ENCODE peak calls at places on chromosomes 11 and 22, in eight cellular contexts. U is heart left ventricle, Y is dorsolateral prefrontal cortex, P is ovary, A is kidney, W is left lung, M is mucosa of descending colon, H is fibroblast of lung. R is an unnamed sample.

GRCh38 chr11:47448566-47449427 is at the start of gene RAPSN:
- DNase-seq in U (peak), Y (no peak), P (no peak), A (no peak), W (no peak), M (no peak), H (no peak), R (no peak)

GRCh38 chr11:107769189-107769588 is 57.3 kb upstream of the SLN start:
- DNase-seq in U (no peak), Y (no peak), P (no peak), A (no peak), W (no peak), M (no peak), H (peak), R (no peak)

GRCh38 chr11:119891392-119891791 is 162.4 kb upstream of the NECTIN1 start:
- DNase-seq in U (peak), Y (peak), P (no peak), A (no peak), W (no peak), M (no peak), H (no peak), R (no peak)

GRCh38 chr11:86724137-86724536 is 51.7 kb upstream of the ME3 start:
- DNase-seq in U (no peak), Y (no peak), P (no peak), A (no peak), W (no peak), M (no peak), H (no peak), R (no peak)

GRCh38 chr11:23620617-23621016 is 760.3 kb upstream of the CCDC179 start:
- DNase-seq in U (no peak), Y (no peak), P (no peak), A (no peak), W (no peak), M (no peak), H (peak), R (no peak)

GRCh38 chr11:57741132-57742086 is at the start of gene SELENOH:
- DNase-seq in U (peak), Y (peak), P (peak), A (peak), W (peak), M (peak), H (peak), R (peak)

GRCh38 chr11:111913997-111914396 is 1.5 kb downstream of the HSPB2 start:
- DNase-seq in U (peak), Y (peak), P (peak), A (peak), W (no peak), M (peak), H (peak), R (no peak)

GRCh38 chr11:110317516-110317932 is 21.1 kb upstream of the RDX start:
- DNase-seq in U (no peak), Y (no peak), P (no peak), A (no peak), W (no peak), M (no peak), H (peak), R (no peak)

GRCh38 chr11:112665291-112665690 is 295.9 kb upstream of the NCAM1 start:
- DNase-seq in U (no peak), Y (no peak), P (no peak), A (no peak), W (no peak), M (no peak), H (no peak), R (no peak)

GRCh38 chr11:123483058-123483457 is 53.0 kb downstream of the GRAMD1B start:
- DNase-seq in U (no peak), Y (no peak), P (no peak), A (no peak), W (no peak), M (no peak), H (peak), R (no peak)

GRCh38 chr11:13127161-13127560 is 118.0 kb downstream of the RASSF10 start:
- DNase-seq in U (no peak), Y (no peak), P (no peak), A (no peak), W (no peak), M (no peak), H (no peak), R (no peak)

GRCh38 chr11:77141034-77141433 is 13.0 kb downstream of the MYO7A start:
- DNase-seq in U (no peak), Y (no peak), P (no peak), A (no peak), W (no peak), M (no peak), H (peak), R (no peak)

GRCh38 chr11:123545726-123546125 is 108.7 kb downstream of the SCN3B start:
- DNase-seq in U (no peak), Y (no peak), P (no peak), A (no peak), W (no peak), M (no peak), H (peak), R (no peak)

GRCh38 chr22:44702479-44703219 is 645 bp downstream of the PRR5 start:
- DNase-seq in U (peak), Y (no peak), P (peak), A (no peak), W (peak), M (peak), H (peak), R (peak)

GRCh38 chr11:134742956-134743808 is 331.1 kb upstream of the B3GAT1 start:
- DNase-seq in U (no peak), Y (no peak), P (no peak), A (no peak), W (no peak), M (no peak), H (no peak), R (no peak)

GRCh38 chr11:70065318-70066135 is 12.6 kb upstream of the ANO1 start:
- DNase-seq in U (no peak), Y (no peak), P (no peak), A (peak), W (no peak), M (no peak), H (no peak), R (no peak)

GRCh38 chr22:20551805-20552449 is 44.5 kb downstream of the MED15 start:
- DNase-seq in U (peak), Y (peak), P (no peak), A (no peak), W (no peak), M (no peak), H (no peak), R (peak)

GRCh38 chr11:24779791-24780190 is 282.9 kb downstream of the LUZP2 start:
- DNase-seq in U (no peak), Y (no peak), P (no peak), A (no peak), W (no peak), M (no peak), H (no peak), R (no peak)

GRCh38 chr11:102935514-102935913 is 20.0 kb downstream of the MMP13 start:
- DNase-seq in U (no peak), Y (no peak), P (no peak), A (no peak), W (no peak), M (no peak), H (no peak), R (no peak)

GRCh38 chr11:124716596-124716995 is 23.1 kb upstream of the NRGN start:
- DNase-seq in U (no peak), Y (no peak), P (no peak), A (no peak), W (no peak), M (no peak), H (peak), R (no peak)

GRCh38 chr11:118610773-118611432 is 3.5 kb downstream of the PHLDB1 start:
- DNase-seq in U (peak), Y (peak), P (peak), A (peak), W (peak), M (peak), H (peak), R (peak)

GRCh38 chr11:95084509-95084908 is 5.1 kb upstream of the ENDOD1 start:
- DNase-seq in U (no peak), Y (peak), P (no peak), A (no peak), W (no peak), M (no peak), H (peak), R (no peak)

GRCh38 chr11:128735935-128736610 is 42.2 kb downstream of the FLI1 start:
- DNase-seq in U (no peak), Y (no peak), P (no peak), A (no peak), W (no peak), M (no peak), H (no peak), R (no peak)

GRCh38 chr11:129637983-129638776 is 177.5 kb upstream of the TMEM45B start:
- DNase-seq in U (no peak), Y (no peak), P (no peak), A (no peak), W (no peak), M (no peak), H (no peak), R (no peak)

GRCh38 chr22:37427711-37428635 is 694 bp upstream of the ELFN2 start:
- DNase-seq in U (no peak), Y (no peak), P (no peak), A (no peak), W (peak), M (no peak), H (no peak), R (no peak)

GRCh38 chr11:128931661-128932060 is 11.0 kb downstream of the TP53AIP1 start:
- DNase-seq in U (no peak), Y (no peak), P (no peak), A (no peak), W (no peak), M (no peak), H (no peak), R (no peak)

GRCh38 chr11:116179346-116179850 is 593.4 kb downstream of the BUD13 start:
- DNase-seq in U (no peak), Y (no peak), P (no peak), A (no peak), W (no peak), M (no peak), H (no peak), R (no peak)

DNA sequence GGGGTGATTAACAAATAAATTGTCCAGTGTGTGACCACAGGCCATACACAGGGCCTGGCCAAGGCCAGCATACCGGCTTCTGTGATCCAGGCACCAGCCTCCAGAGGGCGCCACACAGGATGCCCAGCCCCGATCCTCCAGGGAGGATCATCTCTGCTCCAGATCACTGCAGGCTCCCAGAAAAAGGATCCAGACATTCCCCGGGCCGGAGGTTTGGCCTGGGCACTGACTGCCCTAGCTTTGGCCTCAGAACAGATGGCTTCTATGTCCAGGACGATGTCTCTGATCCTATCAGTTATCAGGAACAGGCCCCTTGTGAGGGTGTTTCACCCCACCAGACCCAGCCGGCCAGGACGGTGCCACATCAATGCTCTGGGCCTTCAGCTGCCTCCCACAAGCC is 74.5 kb upstream of the LMO1 start:
- DNase-seq in U (peak), Y (no peak), P (peak), A (no peak), W (no peak), M (peak), H (no peak), R (no peak)
- TF ChIP-seq CTCF in U (peak), Y (peak), P (no peak), A (peak), W (peak), M (peak), H (peak), R (peak)

GRCh38 chr22:22161924-22162851 is 82.4 kb upstream of the VPREB1 start:
- DNase-seq in U (no peak), Y (no peak), P (no peak), A (no peak), W (no peak), M (peak), H (no peak), R (no peak)

GRCh38 chr22:22167791-22168189 is 76.8 kb upstream of the VPREB1 start:
- DNase-seq in U (no peak), Y (no peak), P (no peak), A (no peak), W (no peak), M (peak), H (no peak), R (no peak)

GRCh38 chr22:22166941-22167713 is 77.5 kb upstream of the VPREB1 start:
- DNase-seq in U (no peak), Y (no peak), P (no peak), A (no peak), W (no peak), M (no peak), H (no peak), R (no peak)

GRCh38 chr22:22165936-22166710 is 78.5 kb upstream of the VPREB1 start:
- DNase-seq in U (no peak), Y (no peak), P (no peak), A (no peak), W (no peak), M (no peak), H (no peak), R (no peak)

GRCh38 chr22:22164541-22165272 is 79.9 kb upstream of the VPREB1 start:
- DNase-seq in U (no peak), Y (no peak), P (no peak), A (no peak), W (no peak), M (no peak), H (no peak), R (no peak)
- TF ChIP-seq CTCF in U (no peak), Y (no peak), P (no peak), A (peak), W (no peak), M (no peak), H (no peak), R (no peak)

GRCh38 chr22:19429950-19430889 is 1.3 kb downstream of the HIRA start:
- DNase-seq in U (no peak), Y (no peak), P (no peak), A (no peak), W (no peak), M (peak), H (peak), R (no peak)

GRCh38 chr22:19434829-19435580 is 2.7 kb downstream of the MRPL40 start:
- DNase-seq in U (no peak), Y (no peak), P (no peak), A (no peak), W (no peak), M (no peak), H (no peak), R (no peak)

GRCh38 chr22:19432092-19432844 is at the start of gene MRPL40:
- DNase-seq in U (peak), Y (peak), P (peak), A (peak), W (peak), M (peak), H (peak), R (peak)

GRCh38 chr22:19431641-19432091 is at the start of gene HIRA:
- DNase-seq in U (peak), Y (peak), P (peak), A (peak), W (peak), M (peak), H (peak), R (peak)

GRCh38 chr22:19430890-19431541 is 517 bp downstream of the HIRA start:
- DNase-seq in U (no peak), Y (peak), P (peak), A (peak), W (peak), M (peak), H (peak), R (no peak)
- TF ChIP-seq CTCF in U (no peak), Y (no peak), P (no peak), A (no peak), W (no peak), M (no peak), H (peak), R (peak)

DNA sequence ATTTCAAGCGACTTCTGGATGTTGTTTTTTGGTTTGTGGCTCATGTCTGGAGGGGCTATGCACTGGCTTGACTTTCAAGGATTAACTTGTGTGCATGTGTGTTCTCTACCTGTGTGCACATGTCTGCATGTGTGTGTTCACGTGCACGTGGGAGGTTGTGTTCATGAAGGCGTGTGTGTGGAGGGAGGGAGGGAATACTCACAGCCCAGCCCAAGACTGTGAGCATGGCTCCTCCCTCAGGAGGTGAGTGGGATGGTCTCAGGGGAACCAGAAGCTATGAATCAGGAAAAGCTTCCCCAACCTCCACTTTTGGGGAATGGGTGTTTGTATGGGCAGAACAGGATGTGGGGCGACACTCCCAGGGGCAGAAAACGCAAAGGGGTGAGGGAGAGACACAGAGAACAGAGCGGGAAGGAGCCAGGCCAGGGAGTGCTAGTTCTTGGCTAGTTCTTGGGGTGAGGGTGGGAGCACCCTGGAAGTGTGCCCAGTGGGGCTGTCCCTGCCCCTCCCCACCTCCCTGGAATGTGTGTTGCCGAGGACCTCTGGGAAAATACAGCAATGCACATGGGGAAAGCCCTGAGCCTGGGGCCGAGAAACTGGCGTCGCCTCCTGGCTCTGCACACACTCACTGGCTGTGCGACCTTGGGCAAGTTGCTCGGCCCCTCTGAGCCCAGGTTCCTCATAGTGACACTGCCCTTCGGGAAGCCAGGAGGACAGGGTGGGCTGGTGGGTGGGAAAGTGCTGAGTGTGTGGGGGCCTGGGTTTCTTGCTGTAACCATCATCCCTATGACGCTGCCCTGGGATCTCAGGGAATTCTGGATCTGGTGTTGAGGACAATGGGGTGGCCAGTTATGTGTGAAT is 16.9 kb upstream of the ALX4 start:
- DNase-seq in U (no peak), Y (no peak), P (no peak), A (peak), W (no peak), M (no peak), H (no peak), R (no peak)
- TF ChIP-seq CTCF in U (no peak), Y (no peak), P (no peak), A (no peak), W (no peak), M (no peak), H (no peak), R (peak)

DNA sequence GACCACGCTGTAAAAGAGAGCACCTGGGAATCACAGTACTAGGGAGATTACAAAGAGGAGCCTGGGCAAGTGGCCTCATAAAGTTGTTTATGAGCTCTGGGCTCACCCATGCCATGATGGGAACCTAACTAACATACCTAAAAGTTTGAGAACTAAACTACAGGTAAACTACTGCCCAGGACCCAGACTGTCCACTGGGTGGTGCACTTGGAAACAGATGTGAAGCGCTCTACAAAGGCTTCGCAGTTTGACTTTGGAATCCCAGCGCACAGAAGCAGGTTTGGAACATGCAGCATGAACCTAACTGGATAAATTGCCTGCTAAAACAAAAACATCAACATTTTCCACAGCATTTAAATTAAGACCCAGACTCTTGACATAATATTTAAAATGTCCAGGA is 418.6 kb downstream of the FAM181B start:
- DNase-seq in U (no peak), Y (no peak), P (peak), A (no peak), W (no peak), M (peak), H (no peak), R (no peak)
- TF ChIP-seq CTCF in U (no peak), Y (no peak), P (no peak), A (peak), W (peak), M (no peak), H (no peak), R (peak)

DNA sequence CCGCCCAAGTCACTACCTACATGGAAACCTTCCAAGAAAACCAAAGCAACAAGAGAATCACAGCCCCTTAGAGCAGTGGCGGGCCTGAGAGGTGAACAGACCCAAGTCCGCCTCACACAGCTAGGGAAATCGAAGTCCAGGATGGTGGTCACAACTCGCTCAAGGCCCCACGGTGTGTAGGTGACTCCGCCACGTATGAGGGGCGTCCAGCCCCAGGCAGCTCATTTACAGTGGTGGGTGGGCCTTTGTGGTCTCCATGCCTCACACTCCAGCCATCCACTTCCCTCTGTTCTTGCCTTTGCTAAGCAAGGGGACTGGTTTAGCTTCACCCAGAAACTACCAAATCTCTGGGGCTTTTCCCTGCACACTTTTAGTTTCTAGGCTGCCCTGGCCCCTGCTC is 9.7 kb upstream of the TCF20 start:
- DNase-seq in U (no peak), Y (no peak), P (no peak), A (peak), W (no peak), M (no peak), H (no peak), R (peak)
- TF ChIP-seq CTCF in U (no peak), Y (no peak), P (no peak), A (no peak), W (no peak), M (no peak), H (no peak), R (no peak)